ENCODE peak calls at places on chromosome 15, in four cellular contexts. One of them, this sample, is unnamed.

GRCh38 chr15:23074684-23075083 is 35.3 kb upstream of the TUBGCP5 start:
- DNase-seq in GM10248: no peak
- DNase-seq in stimulated activated effector memory CD8-positive, alpha-beta T cell treated with anti-CD3 and anti-CD28 coated beads, Interleukin-12 subunit alpha, Interleukin-12 subunit beta, amount 100 ng/mL, for 72 hours: no peak
- DNase-seq in NCI-H146: no peak
- DNase-seq in this sample: no peak

GRCh38 chr15:97902140-97902780 is 58.2 kb upstream of the ARRDC4 start:
- DNase-seq in GM10248: no peak
- DNase-seq in stimulated activated effector memory CD8-positive, alpha-beta T cell treated with anti-CD3 and anti-CD28 coated beads, Interleukin-12 subunit alpha, Interleukin-12 subunit beta, amount 100 ng/mL, for 72 hours: no peak
- DNase-seq in NCI-H146: no peak
- DNase-seq in this sample: no peak

GRCh38 chr15:33126559-33127290 is 67.8 kb downstream of the FMN1 start:
- DNase-seq in GM10248: no peak
- DNase-seq in stimulated activated effector memory CD8-positive, alpha-beta T cell treated with anti-CD3 and anti-CD28 coated beads, Interleukin-12 subunit alpha, Interleukin-12 subunit beta, amount 100 ng/mL, for 72 hours: no peak
- DNase-seq in NCI-H146: peak; percentile 4
- DNase-seq in this sample: no peak

GRCh38 chr15:58705105-58705504 is 44.4 kb downstream of the ADAM10 start:
- DNase-seq in GM10248: no peak
- DNase-seq in stimulated activated effector memory CD8-positive, alpha-beta T cell treated with anti-CD3 and anti-CD28 coated beads, Interleukin-12 subunit alpha, Interleukin-12 subunit beta, amount 100 ng/mL, for 72 hours: no peak
- DNase-seq in NCI-H146: no peak
- DNase-seq in this sample: no peak

GRCh38 chr15:47806008-47806407 is 88.7 kb downstream of the SEMA6D start:
- DNase-seq in GM10248: no peak
- DNase-seq in stimulated activated effector memory CD8-positive, alpha-beta T cell treated with anti-CD3 and anti-CD28 coated beads, Interleukin-12 subunit alpha, Interleukin-12 subunit beta, amount 100 ng/mL, for 72 hours: no peak
- DNase-seq in NCI-H146: no peak
- DNase-seq in this sample: no peak

GRCh38 chr15:43433160-43433559 is 59.8 kb downstream of the TP53BP1 start:
- DNase-seq in GM10248: no peak
- DNase-seq in stimulated activated effector memory CD8-positive, alpha-beta T cell treated with anti-CD3 and anti-CD28 coated beads, Interleukin-12 subunit alpha, Interleukin-12 subunit beta, amount 100 ng/mL, for 72 hours: no peak
- DNase-seq in NCI-H146: no peak
- DNase-seq in this sample: no peak

GRCh38 chr15:68818671-68819450 is 1.8 kb downstream of the ANP32A start:
- DNase-seq in GM10248: peak; percentile 49
- DNase-seq in stimulated activated effector memory CD8-positive, alpha-beta T cell treated with anti-CD3 and anti-CD28 coated beads, Interleukin-12 subunit alpha, Interleukin-12 subunit beta, amount 100 ng/mL, for 72 hours: no peak
- DNase-seq in NCI-H146: peak; percentile 50
- DNase-seq in this sample: no peak

GRCh38 chr15:40763801-40764765 is at the start of gene GCHFR:
- DNase-seq in GM10248: peak; percentile 89
- DNase-seq in stimulated activated effector memory CD8-positive, alpha-beta T cell treated with anti-CD3 and anti-CD28 coated beads, Interleukin-12 subunit alpha, Interleukin-12 subunit beta, amount 100 ng/mL, for 72 hours: peak; percentile 59
- DNase-seq in NCI-H146: peak; percentile 71
- DNase-seq in this sample: peak; percentile 65

GRCh38 chr15:62653122-62653521 is 389.4 kb upstream of the TPM1 start:
- DNase-seq in GM10248: no peak
- DNase-seq in stimulated activated effector memory CD8-positive, alpha-beta T cell treated with anti-CD3 and anti-CD28 coated beads, Interleukin-12 subunit alpha, Interleukin-12 subunit beta, amount 100 ng/mL, for 72 hours: no peak
- DNase-seq in NCI-H146: no peak
- DNase-seq in this sample: no peak

GRCh38 chr15:75578948-75579908 is at the start of gene PTPN9:
- DNase-seq in GM10248: peak; percentile 86
- DNase-seq in stimulated activated effector memory CD8-positive, alpha-beta T cell treated with anti-CD3 and anti-CD28 coated beads, Interleukin-12 subunit alpha, Interleukin-12 subunit beta, amount 100 ng/mL, for 72 hours: peak; percentile 56
- DNase-seq in NCI-H146: peak; percentile 83
- DNase-seq in this sample: peak; percentile 66

GRCh38 chr15:91291673-91292072 is 191.6 kb downstream of the SV2B start:
- DNase-seq in GM10248: no peak
- DNase-seq in stimulated activated effector memory CD8-positive, alpha-beta T cell treated with anti-CD3 and anti-CD28 coated beads, Interleukin-12 subunit alpha, Interleukin-12 subunit beta, amount 100 ng/mL, for 72 hours: no peak
- DNase-seq in NCI-H146: no peak
- DNase-seq in this sample: no peak

GRCh38 chr15:63909819-63910437 is 76.2 kb upstream of the HERC1 start:
- DNase-seq in GM10248: no peak
- DNase-seq in stimulated activated effector memory CD8-positive, alpha-beta T cell treated with anti-CD3 and anti-CD28 coated beads, Interleukin-12 subunit alpha, Interleukin-12 subunit beta, amount 100 ng/mL, for 72 hours: no peak
- DNase-seq in NCI-H146: no peak
- DNase-seq in this sample: no peak

GRCh38 chr15:90594297-90594696 is 64.6 kb downstream of the CRTC3 start:
- DNase-seq in GM10248: no peak
- DNase-seq in stimulated activated effector memory CD8-positive, alpha-beta T cell treated with anti-CD3 and anti-CD28 coated beads, Interleukin-12 subunit alpha, Interleukin-12 subunit beta, amount 100 ng/mL, for 72 hours: peak; percentile 59
- DNase-seq in NCI-H146: no peak
- DNase-seq in this sample: no peak

GRCh38 chr15:22810033-22810734 is 23.7 kb downstream of the NIPA1 start:
- DNase-seq in GM10248: no peak
- DNase-seq in stimulated activated effector memory CD8-positive, alpha-beta T cell treated with anti-CD3 and anti-CD28 coated beads, Interleukin-12 subunit alpha, Interleukin-12 subunit beta, amount 100 ng/mL, for 72 hours: no peak
- DNase-seq in NCI-H146: no peak
- DNase-seq in this sample: no peak

GRCh38 chr15:99251436-99251821 is at the start of gene LRRC28:
- DNase-seq in GM10248: no peak
- DNase-seq in stimulated activated effector memory CD8-positive, alpha-beta T cell treated with anti-CD3 and anti-CD28 coated beads, Interleukin-12 subunit alpha, Interleukin-12 subunit beta, amount 100 ng/mL, for 72 hours: no peak
- DNase-seq in NCI-H146: no peak
- DNase-seq in this sample: no peak

GRCh38 chr15:23606226-23606625 is 40.8 kb downstream of the MKRN3 start:
- DNase-seq in GM10248: no peak
- DNase-seq in stimulated activated effector memory CD8-positive, alpha-beta T cell treated with anti-CD3 and anti-CD28 coated beads, Interleukin-12 subunit alpha, Interleukin-12 subunit beta, amount 100 ng/mL, for 72 hours: no peak
- DNase-seq in NCI-H146: no peak
- DNase-seq in this sample: no peak

GRCh38 chr15:101563397-101563796 is 73.9 kb upstream of the PCSK6 start:
- DNase-seq in GM10248: no peak
- DNase-seq in stimulated activated effector memory CD8-positive, alpha-beta T cell treated with anti-CD3 and anti-CD28 coated beads, Interleukin-12 subunit alpha, Interleukin-12 subunit beta, amount 100 ng/mL, for 72 hours: no peak
- DNase-seq in NCI-H146: no peak
- DNase-seq in this sample: no peak

GRCh38 chr15:73571346-73571745 is 61.8 kb downstream of the NPTN start:
- DNase-seq in GM10248: no peak
- DNase-seq in stimulated activated effector memory CD8-positive, alpha-beta T cell treated with anti-CD3 and anti-CD28 coated beads, Interleukin-12 subunit alpha, Interleukin-12 subunit beta, amount 100 ng/mL, for 72 hours: no peak
- DNase-seq in NCI-H146: peak; percentile 84
- DNase-seq in this sample: no peak

GRCh38 chr15:92846716-92847115 is 53.4 kb upstream of the CHD2 start:
- DNase-seq in GM10248: no peak
- DNase-seq in stimulated activated effector memory CD8-positive, alpha-beta T cell treated with anti-CD3 and anti-CD28 coated beads, Interleukin-12 subunit alpha, Interleukin-12 subunit beta, amount 100 ng/mL, for 72 hours: no peak
- DNase-seq in NCI-H146: no peak
- DNase-seq in this sample: no peak

GRCh38 chr15:73936181-73936580 is 9.9 kb downstream of the LOXL1 start:
- DNase-seq in GM10248: no peak
- DNase-seq in stimulated activated effector memory CD8-positive, alpha-beta T cell treated with anti-CD3 and anti-CD28 coated beads, Interleukin-12 subunit alpha, Interleukin-12 subunit beta, amount 100 ng/mL, for 72 hours: no peak
- DNase-seq in NCI-H146: peak; percentile 15
- DNase-seq in this sample: no peak

GRCh38 chr15:84731774-84732173 is 15.8 kb upstream of the SEC11A start:
- DNase-seq in GM10248: no peak
- DNase-seq in stimulated activated effector memory CD8-positive, alpha-beta T cell treated with anti-CD3 and anti-CD28 coated beads, Interleukin-12 subunit alpha, Interleukin-12 subunit beta, amount 100 ng/mL, for 72 hours: no peak
- DNase-seq in NCI-H146: no peak
- DNase-seq in this sample: no peak

GRCh38 chr15:47405768-47406167 is 311.5 kb upstream of the SEMA6D start:
- DNase-seq in GM10248: no peak
- DNase-seq in stimulated activated effector memory CD8-positive, alpha-beta T cell treated with anti-CD3 and anti-CD28 coated beads, Interleukin-12 subunit alpha, Interleukin-12 subunit beta, amount 100 ng/mL, for 72 hours: no peak
- DNase-seq in NCI-H146: peak; percentile 16
- DNase-seq in this sample: no peak

GRCh38 chr15:40282870-40283614 is at the start of gene ANKRD63:
- DNase-seq in GM10248: peak; percentile 62
- DNase-seq in stimulated activated effector memory CD8-positive, alpha-beta T cell treated with anti-CD3 and anti-CD28 coated beads, Interleukin-12 subunit alpha, Interleukin-12 subunit beta, amount 100 ng/mL, for 72 hours: peak; percentile 27
- DNase-seq in NCI-H146: peak; percentile 38
- DNase-seq in this sample: peak; percentile 33

GRCh38 chr15:94576889-94577533 is 345.6 kb downstream of the MCTP2 start:
- DNase-seq in GM10248: peak; percentile 23
- DNase-seq in stimulated activated effector memory CD8-positive, alpha-beta T cell treated with anti-CD3 and anti-CD28 coated beads, Interleukin-12 subunit alpha, Interleukin-12 subunit beta, amount 100 ng/mL, for 72 hours: no peak
- DNase-seq in NCI-H146: peak; percentile 20
- DNase-seq in this sample: no peak

GRCh38 chr15:87672309-87672897 is 584.1 kb downstream of the NTRK3 start:
- DNase-seq in GM10248: no peak
- DNase-seq in stimulated activated effector memory CD8-positive, alpha-beta T cell treated with anti-CD3 and anti-CD28 coated beads, Interleukin-12 subunit alpha, Interleukin-12 subunit beta, amount 100 ng/mL, for 72 hours: no peak
- DNase-seq in NCI-H146: no peak
- DNase-seq in this sample: no peak

GRCh38 chr15:79028411-79028964 is 62.1 kb downstream of the RASGRF1 start:
- DNase-seq in GM10248: peak; percentile 73
- DNase-seq in stimulated activated effector memory CD8-positive, alpha-beta T cell treated with anti-CD3 and anti-CD28 coated beads, Interleukin-12 subunit alpha, Interleukin-12 subunit beta, amount 100 ng/mL, for 72 hours: peak; percentile 23
- DNase-seq in NCI-H146: peak; percentile 34
- DNase-seq in this sample: no peak

GRCh38 chr15:71115567-71116351 is 488 bp downstream of the THSD4 start:
- DNase-seq in GM10248: no peak
- DNase-seq in stimulated activated effector memory CD8-positive, alpha-beta T cell treated with anti-CD3 and anti-CD28 coated beads, Interleukin-12 subunit alpha, Interleukin-12 subunit beta, amount 100 ng/mL, for 72 hours: peak; percentile 4
- DNase-seq in NCI-H146: peak; percentile 64
- DNase-seq in this sample: no peak

GRCh38 chr15:95928822-95929221 is 401.7 kb upstream of the NR2F2 start:
- DNase-seq in GM10248: no peak
- DNase-seq in stimulated activated effector memory CD8-positive, alpha-beta T cell treated with anti-CD3 and anti-CD28 coated beads, Interleukin-12 subunit alpha, Interleukin-12 subunit beta, amount 100 ng/mL, for 72 hours: no peak
- DNase-seq in NCI-H146: no peak
- DNase-seq in this sample: no peak

GRCh38 chr15:73550190-73550589 is 83.0 kb downstream of the NPTN start:
- DNase-seq in GM10248: no peak
- DNase-seq in stimulated activated effector memory CD8-positive, alpha-beta T cell treated with anti-CD3 and anti-CD28 coated beads, Interleukin-12 subunit alpha, Interleukin-12 subunit beta, amount 100 ng/mL, for 72 hours: no peak
- DNase-seq in NCI-H146: no peak
- DNase-seq in this sample: no peak

GRCh38 chr15:88233921-88234320 is 22.6 kb downstream of the NTRK3 start:
- DNase-seq in GM10248: no peak
- DNase-seq in stimulated activated effector memory CD8-positive, alpha-beta T cell treated with anti-CD3 and anti-CD28 coated beads, Interleukin-12 subunit alpha, Interleukin-12 subunit beta, amount 100 ng/mL, for 72 hours: no peak
- DNase-seq in NCI-H146: no peak
- DNase-seq in this sample: no peak

GRCh38 chr15:80482686-80483085 is 78.5 kb downstream of the ARNT2 start:
- DNase-seq in GM10248: no peak
- DNase-seq in stimulated activated effector memory CD8-positive, alpha-beta T cell treated with anti-CD3 and anti-CD28 coated beads, Interleukin-12 subunit alpha, Interleukin-12 subunit beta, amount 100 ng/mL, for 72 hours: no peak
- DNase-seq in NCI-H146: no peak
- DNase-seq in this sample: no peak

GRCh38 chr15:34330279-34330678 is 7.3 kb downstream of the SLC12A6 start:
- DNase-seq in GM10248: no peak
- DNase-seq in stimulated activated effector memory CD8-positive, alpha-beta T cell treated with anti-CD3 and anti-CD28 coated beads, Interleukin-12 subunit alpha, Interleukin-12 subunit beta, amount 100 ng/mL, for 72 hours: no peak
- DNase-seq in NCI-H146: no peak
- DNase-seq in this sample: no peak

GRCh38 chr15:64847016-64847415 is 5.3 kb downstream of the PLEKHO2 start:
- DNase-seq in GM10248: no peak
- DNase-seq in stimulated activated effector memory CD8-positive, alpha-beta T cell treated with anti-CD3 and anti-CD28 coated beads, Interleukin-12 subunit alpha, Interleukin-12 subunit beta, amount 100 ng/mL, for 72 hours: no peak
- DNase-seq in NCI-H146: no peak
- DNase-seq in this sample: no peak

GRCh38 chr15:67700023-67700422 is 125.3 kb upstream of the SKOR1 start:
- DNase-seq in GM10248: no peak
- DNase-seq in stimulated activated effector memory CD8-positive, alpha-beta T cell treated with anti-CD3 and anti-CD28 coated beads, Interleukin-12 subunit alpha, Interleukin-12 subunit beta, amount 100 ng/mL, for 72 hours: no peak
- DNase-seq in NCI-H146: no peak
- DNase-seq in this sample: no peak

GRCh38 chr15:91980502-91981267 is 127.2 kb downstream of the SLCO3A1 start:
- DNase-seq in GM10248: no peak
- DNase-seq in stimulated activated effector memory CD8-positive, alpha-beta T cell treated with anti-CD3 and anti-CD28 coated beads, Interleukin-12 subunit alpha, Interleukin-12 subunit beta, amount 100 ng/mL, for 72 hours: no peak
- DNase-seq in NCI-H146: no peak
- DNase-seq in this sample: no peak

GRCh38 chr15:90697180-90697579 is 20.0 kb upstream of the BLM start:
- DNase-seq in GM10248: no peak
- DNase-seq in stimulated activated effector memory CD8-positive, alpha-beta T cell treated with anti-CD3 and anti-CD28 coated beads, Interleukin-12 subunit alpha, Interleukin-12 subunit beta, amount 100 ng/mL, for 72 hours: no peak
- DNase-seq in NCI-H146: no peak
- DNase-seq in this sample: no peak

GRCh38 chr15:101042320-101042719 is 123.2 kb downstream of the LRRK1 start:
- DNase-seq in GM10248: no peak
- DNase-seq in stimulated activated effector memory CD8-positive, alpha-beta T cell treated with anti-CD3 and anti-CD28 coated beads, Interleukin-12 subunit alpha, Interleukin-12 subunit beta, amount 100 ng/mL, for 72 hours: no peak
- DNase-seq in NCI-H146: no peak
- DNase-seq in this sample: no peak

GRCh38 chr15:98799461-98799971 is 151.2 kb downstream of the IGF1R start:
- DNase-seq in GM10248: no peak
- DNase-seq in stimulated activated effector memory CD8-positive, alpha-beta T cell treated with anti-CD3 and anti-CD28 coated beads, Interleukin-12 subunit alpha, Interleukin-12 subunit beta, amount 100 ng/mL, for 72 hours: no peak
- DNase-seq in NCI-H146: no peak
- DNase-seq in this sample: no peak